ENCODE peak calls at places on chromosomes 3 and 15, in four cellular contexts. D is MCF 10A, J is OCI-M1, E is HTR-8/SVneo. P is an unnamed sample.

GRCh38 chr3:111072016-111072891 is 638 bp downstream of the NECTIN3 start:
- DNase-seq in D (peak; percentile 39), J (no peak), E (no peak), P (no peak)

GRCh38 chr3:63228677-63229076 is 49.4 kb upstream of the SYNPR start:
- DNase-seq in D (peak; percentile 60), J (peak; percentile 88), E (peak; percentile 10), P (peak; percentile 49)

GRCh38 chr3:9704343-9705322 is 1.0 kb downstream of the CPNE9 start:
- DNase-seq in D (peak; percentile 6), J (peak; percentile 24), E (peak; percentile 57), P (no peak)

GRCh38 chr3:184360834-184361531 is 422 bp downstream of the CLCN2 start:
- DNase-seq in D (no peak), J (no peak), E (no peak), P (no peak)

GRCh38 chr15:64775551-64776401 is at the start of gene RBPMS2:
- DNase-seq in D (peak; percentile 16), J (no peak), E (peak; percentile 48), P (no peak)

GRCh38 chr15:89806565-89807550 is 7.8 kb downstream of the ANPEP start:
- DNase-seq in D (no peak), J (no peak), E (no peak), P (no peak)

GRCh38 chr3:25056-25455 is 171.5 kb upstream of the CHL1 start:
- DNase-seq in D (no peak), J (no peak), E (no peak), P (no peak)

GRCh38 chr15:27232876-27233275 is 261.9 kb downstream of the GABRG3 start:
- DNase-seq in D (no peak), J (no peak), E (no peak), P (no peak)

GRCh38 chr3:126678691-126679317 is 23.9 kb upstream of the TXNRD3 start:
- DNase-seq in D (no peak), J (no peak), E (no peak), P (no peak)

GRCh38 chr15:51290720-51291119 is 47.7 kb downstream of the CYP19A1 start:
- DNase-seq in D (no peak), J (no peak), E (no peak), P (no peak)

GRCh38 chr15:66615175-66615495 is 49.3 kb upstream of the LCTL start:
- DNase-seq in D (no peak), J (no peak), E (no peak), P (no peak)

GRCh38 chr3:127970966-127971592 is 56.0 kb downstream of the KBTBD12 start:
- DNase-seq in D (peak; percentile 66), J (peak; percentile 78), E (peak; percentile 45), P (peak; percentile 46)

GRCh38 chr3:69890691-69891090 is 108.8 kb upstream of the SAMMSON start:
- DNase-seq in D (no peak), J (no peak), E (no peak), P (no peak)

GRCh38 chr3:88000853-88001252 is 58.0 kb downstream of the CGGBP1 start:
- DNase-seq in D (no peak), J (peak; percentile 27), E (no peak), P (no peak)

GRCh38 chr3:157125101-157125500 is 34.8 kb downstream of the CCNL1 start:
- DNase-seq in D (no peak), J (no peak), E (no peak), P (no peak)

GRCh38 chr3:134312072-134312872 is 61.6 kb upstream of the RYK start:
- DNase-seq in D (peak; percentile 94), J (no peak), E (no peak), P (no peak)

GRCh38 chr3:23710555-23710954 is 95.2 kb upstream of the UBE2E1 start:
- DNase-seq in D (no peak), J (no peak), E (no peak), P (no peak)

GRCh38 chr3:184562875-184563568 is 1.4 kb downstream of the EPHB3 start:
- DNase-seq in D (no peak), J (no peak), E (no peak), P (no peak)

GRCh38 chr15:76059320-76060097 is at the start of gene TMEM266:
- DNase-seq in D (peak; percentile 22), J (no peak), E (peak; percentile 46), P (no peak)

GRCh38 chr3:184778426-184779332 is 33.3 kb upstream of the VPS8 start:
- DNase-seq in D (no peak), J (peak; percentile 3), E (no peak), P (no peak)

P was measured in MV-4-11.